ENCODE peak calls at places on chromosome 13, in seven cellular contexts. C is body of pancreas; Z is pancreas; G is CD4-positive, alpha-beta T cell; I is H1; B is RWPE1; L is CD8-positive, alpha-beta T cell. V is an unnamed sample.

GRCh38 chr13:89375839-89376238 is 1704.7 kb downstream of the SLITRK5 start:
- DNase-seq in C (no peak), Z (no peak), G (no peak), I (no peak), B (no peak), L (no peak), V (no peak)

GRCh38 chr13:59261928-59262488 is 901.7 kb downstream of the DIAPH3 start:
- DNase-seq in C (no peak), Z (no peak), G (no peak), I (peak), B (no peak), L (no peak), V (no peak)

GRCh38 chr13:46901721-46902120 is 4.9 kb upstream of the HTR2A start:
- DNase-seq in C (no peak), Z (no peak), G (no peak), I (no peak), B (no peak), L (no peak), V (no peak)

GRCh38 chr13:25190256-25190655 is 18.2 kb upstream of the AMER2 start:
- DNase-seq in C (no peak), Z (no peak), G (no peak), I (no peak), B (no peak), L (no peak), V (no peak)

GRCh38 chr13:83325454-83325853 is 556.8 kb downstream of the SLITRK1 start:
- DNase-seq in C (no peak), Z (no peak), G (no peak), I (no peak), B (no peak), L (no peak), V (no peak)

GRCh38 chr13:95388420-95389079 is 87.3 kb upstream of the ABCC4 start:
- DNase-seq in C (no peak), Z (no peak), G (no peak), I (no peak), B (no peak), L (no peak), V (no peak)

GRCh38 chr13:106350208-106350607 is 185.3 kb downstream of the EFNB2 start:
- DNase-seq in C (no peak), Z (no peak), G (no peak), I (no peak), B (no peak), L (no peak), V (no peak)

GRCh38 chr13:111883571-111884343 is 183.2 kb upstream of the SOX1 start:
- DNase-seq in C (no peak), Z (no peak), G (no peak), I (peak), B (no peak), L (no peak), V (no peak)

GRCh38 chr13:33487575-33488243 is 202.2 kb upstream of the STARD13 start:
- DNase-seq in C (no peak), Z (no peak), G (no peak), I (no peak), B (no peak), L (no peak), V (peak)

GRCh38 chr13:25874907-25875306 is 176.9 kb downstream of the SHISA2 start:
- DNase-seq in C (no peak), Z (no peak), G (peak), I (no peak), B (no peak), L (peak), V (no peak)

GRCh38 chr13:27667946-27668345 is 46.3 kb downstream of the POLR1D start:
- DNase-seq in C (no peak), Z (no peak), G (no peak), I (no peak), B (no peak), L (no peak), V (no peak)

GRCh38 chr13:51912091-51912490 is 50.3 kb downstream of the CCDC70 start:
- DNase-seq in C (peak), Z (peak), G (no peak), I (no peak), B (no peak), L (no peak), V (no peak)

GRCh38 chr13:87356314-87356713 is 314.9 kb upstream of the SLITRK5 start:
- DNase-seq in C (no peak), Z (no peak), G (no peak), I (no peak), B (no peak), L (no peak), V (peak)

GRCh38 chr13:94620286-94620896 is 18.7 kb downstream of the GPR180 start:
- DNase-seq in C (peak), Z (no peak), G (no peak), I (no peak), B (peak), L (peak), V (no peak)

GRCh38 chr13:113105032-113105993 is at the start of gene F7:
- DNase-seq in C (peak), Z (no peak), G (no peak), I (no peak), B (no peak), L (no peak), V (no peak)

GRCh38 chr13:29513002-29513980 is 82.2 kb downstream of the SLC7A1 start:
- DNase-seq in C (no peak), Z (no peak), G (no peak), I (no peak), B (no peak), L (no peak), V (no peak)

GRCh38 chr13:67259208-67259607 is 29.1 kb upstream of the PCDH9 start:
- DNase-seq in C (no peak), Z (no peak), G (no peak), I (no peak), B (no peak), L (no peak), V (no peak)
- TF ChIP-seq CTCF in C (no peak), Z (no peak), G (no peak), I (no peak), B (no peak), L (no peak), V (no peak)

GRCh38 chr13:114146629-114147028 is 14.2 kb upstream of the RASA3 start:
- DNase-seq in C (no peak), Z (no peak), G (no peak), I (peak), B (no peak), L (no peak), V (no peak)
- TF ChIP-seq CTCF in C (no peak), Z (no peak), G (peak), I (no peak), B (no peak), L (no peak), V (no peak)

GRCh38 chr13:48730971-48731658 is 77.4 kb downstream of the CYSLTR2 start:
- DNase-seq in C (no peak), Z (no peak), G (no peak), I (no peak), B (peak), L (no peak), V (no peak)
- TF ChIP-seq CTCF in C (no peak), Z (no peak), G (no peak), I (no peak), B (no peak), L (no peak), V (no peak)

GRCh38 chr13:102800145-102801041 is 1.5 kb downstream of the BIVM start:
- DNase-seq in C (peak), Z (peak), G (peak), I (peak), B (peak), L (peak), V (peak)
- TF ChIP-seq CTCF in C (peak), Z (peak), G (peak), I (peak), B (peak), L (peak), V (peak)

DNA sequence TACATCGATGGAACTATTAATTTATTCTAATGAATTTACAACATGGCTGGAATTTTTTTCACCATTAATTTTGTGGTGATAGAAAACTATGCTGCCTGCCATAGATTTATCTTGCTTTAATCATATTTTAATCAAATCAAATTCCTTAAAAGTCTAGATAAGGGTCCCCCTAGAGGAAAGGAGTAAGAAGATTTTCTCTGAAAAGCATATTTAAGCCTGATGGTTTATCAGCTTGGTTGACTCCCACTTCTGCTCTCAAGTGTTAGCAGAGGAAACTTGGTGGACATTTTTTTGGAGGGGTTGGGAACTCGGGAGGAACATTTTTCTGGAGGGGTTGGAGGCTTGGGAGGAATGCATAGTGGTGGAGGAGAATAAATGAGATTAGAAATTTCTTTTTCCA is 253.3 kb downstream of the KCNRG start:
- DNase-seq in C (no peak), Z (no peak), G (no peak), I (no peak), B (peak), L (no peak), V (no peak)
- TF ChIP-seq CTCF in C (no peak), Z (no peak), G (peak), I (no peak), B (no peak), L (no peak), V (no peak)

DNA sequence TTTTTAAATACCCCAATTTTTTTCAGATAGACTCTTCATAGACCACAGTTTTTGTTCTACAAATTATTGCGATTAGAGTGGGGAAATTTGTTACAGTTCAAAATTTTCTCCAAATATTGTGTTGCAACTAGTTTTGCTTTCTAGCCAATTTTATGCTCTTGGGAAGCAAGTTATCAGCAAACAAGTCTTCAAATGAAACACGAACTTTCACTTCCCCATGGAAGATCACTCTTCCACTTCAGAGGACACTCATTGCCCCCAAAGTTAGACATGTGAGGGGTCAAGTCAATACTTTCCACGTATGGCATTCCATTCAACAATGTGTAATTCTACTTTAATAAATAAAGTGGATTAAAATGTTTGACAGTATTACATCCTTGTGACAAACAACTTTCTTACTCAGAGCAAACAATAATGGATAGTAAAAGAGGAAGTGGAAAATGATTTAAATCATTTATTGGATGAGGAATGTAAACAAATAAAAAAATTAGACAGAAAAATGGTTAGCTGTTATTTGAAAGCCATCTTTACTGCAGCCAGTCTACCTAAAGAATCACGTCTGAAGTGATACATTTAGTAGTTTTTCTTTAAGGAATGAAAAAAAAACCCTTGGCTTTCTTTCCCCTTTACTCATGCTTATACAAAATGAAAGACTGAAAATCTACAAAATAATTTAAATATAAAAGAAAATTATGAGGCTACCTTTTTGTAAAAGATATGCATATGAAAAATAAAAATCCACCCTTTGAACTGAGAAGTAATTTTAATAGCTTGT is 41.2 kb upstream of the TNFSF11 start:
- DNase-seq in C (no peak), Z (no peak), G (no peak), I (no peak), B (no peak), L (no peak), V (no peak)
- TF ChIP-seq CTCF in C (no peak), Z (no peak), G (no peak), I (no peak), B (no peak), L (no peak), V (no peak)

GRCh38 chr13:37616131-37616530 is 17.6 kb upstream of the POSTN start:
- DNase-seq in C (no peak), Z (no peak), G (no peak), I (no peak), B (no peak), L (no peak), V (no peak)
- TF ChIP-seq CTCF in C (no peak), Z (no peak), G (no peak), I (no peak), B (no peak), L (no peak), V (no peak)

GRCh38 chr13:44801990-44802389 is 187.3 kb downstream of the NUFIP1 start:
- DNase-seq in C (no peak), Z (no peak), G (no peak), I (no peak), B (peak), L (no peak), V (peak)
- TF ChIP-seq CTCF in C (no peak), Z (no peak), G (no peak), I (no peak), B (no peak), L (no peak), V (no peak)

GRCh38 chr13:99527346-99527745 is 26.1 kb downstream of the TM9SF2 start:
- DNase-seq in C (no peak), Z (no peak), G (no peak), I (no peak), B (no peak), L (peak), V (no peak)

GRCh38 chr13:99525967-99526366 is 24.7 kb downstream of the TM9SF2 start:
- DNase-seq in C (no peak), Z (no peak), G (no peak), I (no peak), B (no peak), L (no peak), V (no peak)

GRCh38 chr13:99526549-99526948 is 25.3 kb downstream of the TM9SF2 start:
- DNase-seq in C (no peak), Z (no peak), G (no peak), I (no peak), B (no peak), L (no peak), V (no peak)

GRCh38 chr13:99523838-99524237 is 22.6 kb downstream of the TM9SF2 start:
- DNase-seq in C (no peak), Z (no peak), G (no peak), I (no peak), B (no peak), L (no peak), V (no peak)

DNA sequence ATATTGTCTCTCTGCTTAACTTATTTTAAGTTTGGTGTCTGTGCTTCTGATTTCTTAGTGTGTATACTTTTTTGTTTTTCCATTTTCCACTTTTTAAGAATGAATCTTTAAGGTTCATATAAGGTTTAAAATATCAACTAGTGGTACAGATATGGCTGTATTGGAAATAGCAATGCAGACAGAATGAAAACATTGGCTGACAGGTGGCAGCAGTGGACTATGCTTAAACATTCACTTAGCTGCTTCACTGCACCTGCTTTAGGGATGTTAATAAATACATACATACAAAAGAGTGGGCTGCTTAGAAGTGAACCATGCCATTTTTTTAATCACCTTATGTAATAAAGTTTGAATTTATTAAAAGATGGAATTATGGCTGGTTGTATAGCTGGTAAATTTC is 27.3 kb downstream of the TM9SF2 start:
- DNase-seq in C (no peak), Z (no peak), G (no peak), I (no peak), B (no peak), L (peak), V (no peak)
- TF ChIP-seq CTCF in C (no peak), Z (no peak), G (peak), I (no peak), B (no peak), L (peak), V (no peak)